ENCODE peak calls at places on chromosomes 2 and 18, in seven cellular contexts. One of them, this sample, is unnamed.

GRCh38 chr18:32301361-32301760 is 111.5 kb downstream of the MEP1B start:
- DNase-seq in neuronal stem cell: no peak
- DNase-seq in left ventricle myocardium inferior: no peak
- DNase-seq in CD8-positive, alpha-beta T cell: no peak
- DNase-seq in adrenal gland: no peak
- DNase-seq in mammary epithelial cell: no peak
- DNase-seq in endothelial cell of umbilical vein: no peak
- DNase-seq in this sample: no peak

GRCh38 chr2:30230479-30230854 is 867 bp upstream of the LBH start:
- DNase-seq in left ventricle myocardium inferior: peak; percentile 48
- DNase-seq in CD8-positive, alpha-beta T cell: peak; percentile 68
- DNase-seq in neuronal stem cell: no peak
- DNase-seq in mammary epithelial cell: no peak
- DNase-seq in adrenal gland: no peak
- DNase-seq in endothelial cell of umbilical vein: peak; percentile 18
- DNase-seq in this sample: peak; percentile 92

GRCh38 chr2:76275788-76276187 is 565.1 kb upstream of the GCFC2 start:
- DNase-seq in adrenal gland: no peak
- DNase-seq in CD8-positive, alpha-beta T cell: no peak
- DNase-seq in left ventricle myocardium inferior: no peak
- DNase-seq in neuronal stem cell: no peak
- DNase-seq in endothelial cell of umbilical vein: no peak
- DNase-seq in mammary epithelial cell: no peak
- DNase-seq in this sample: no peak

GRCh38 chr2:67400560-67401464 is 3.7 kb downstream of the ETAA1 start:
- DNase-seq in CD8-positive, alpha-beta T cell: no peak
- DNase-seq in endothelial cell of umbilical vein: peak; percentile 60
- DNase-seq in neuronal stem cell: no peak
- DNase-seq in adrenal gland: no peak
- DNase-seq in left ventricle myocardium inferior: no peak
- DNase-seq in mammary epithelial cell: peak; percentile 9
- DNase-seq in this sample: peak; percentile 25

GRCh38 chr2:240455227-240455718 is 19.8 kb downstream of the GPC1 start:
- DNase-seq in neuronal stem cell: no peak
- DNase-seq in mammary epithelial cell: no peak
- DNase-seq in adrenal gland: no peak
- DNase-seq in left ventricle myocardium inferior: no peak
- DNase-seq in endothelial cell of umbilical vein: no peak
- DNase-seq in CD8-positive, alpha-beta T cell: no peak
- DNase-seq in this sample: peak; percentile 89

GRCh38 chr2:152165306-152165705 is 10.3 kb downstream of the STAM2 start:
- DNase-seq in adrenal gland: no peak
- DNase-seq in CD8-positive, alpha-beta T cell: no peak
- DNase-seq in left ventricle myocardium inferior: no peak
- DNase-seq in endothelial cell of umbilical vein: no peak
- DNase-seq in neuronal stem cell: no peak
- DNase-seq in mammary epithelial cell: no peak
- DNase-seq in this sample: no peak

GRCh38 chr2:28361991-28362710 is 30.5 kb upstream of the FOSL2 start:
- DNase-seq in adrenal gland: no peak
- DNase-seq in endothelial cell of umbilical vein: no peak
- DNase-seq in mammary epithelial cell: no peak
- DNase-seq in left ventricle myocardium inferior: no peak
- DNase-seq in CD8-positive, alpha-beta T cell: no peak
- DNase-seq in neuronal stem cell: no peak
- DNase-seq in this sample: no peak

GRCh38 chr18:45793295-45793965 is 32.0 kb upstream of the SIGLEC15 start:
- DNase-seq in adrenal gland: peak; percentile 83
- DNase-seq in mammary epithelial cell: peak; percentile 99
- DNase-seq in endothelial cell of umbilical vein: no peak
- DNase-seq in neuronal stem cell: no peak
- DNase-seq in left ventricle myocardium inferior: no peak
- DNase-seq in CD8-positive, alpha-beta T cell: no peak
- DNase-seq in this sample: peak; percentile 86

GRCh38 chr2:118878531-118879149 is 31.2 kb upstream of the EN1 start:
- DNase-seq in CD8-positive, alpha-beta T cell: no peak
- DNase-seq in left ventricle myocardium inferior: no peak
- DNase-seq in adrenal gland: no peak
- DNase-seq in endothelial cell of umbilical vein: no peak
- DNase-seq in mammary epithelial cell: peak; percentile 92
- DNase-seq in neuronal stem cell: no peak
- DNase-seq in this sample: no peak

GRCh38 chr2:118874324-118874723 is 26.9 kb upstream of the EN1 start:
- DNase-seq in endothelial cell of umbilical vein: no peak
- DNase-seq in adrenal gland: no peak
- DNase-seq in neuronal stem cell: no peak
- DNase-seq in mammary epithelial cell: no peak
- DNase-seq in CD8-positive, alpha-beta T cell: no peak
- DNase-seq in left ventricle myocardium inferior: no peak
- DNase-seq in this sample: no peak

GRCh38 chr2:118875298-118875697 is 27.9 kb upstream of the EN1 start:
- DNase-seq in adrenal gland: no peak
- DNase-seq in endothelial cell of umbilical vein: no peak
- DNase-seq in neuronal stem cell: no peak
- DNase-seq in left ventricle myocardium inferior: no peak
- DNase-seq in CD8-positive, alpha-beta T cell: no peak
- DNase-seq in mammary epithelial cell: no peak
- DNase-seq in this sample: no peak
- H3K27me3 ChIP-seq in adrenal gland: peaks cover 30% of the 10 kb centered on the region
- H3K27me3 ChIP-seq in endothelial cell of umbilical vein: no peaks in the 10 kb centered on the region
- H3K27me3 ChIP-seq in neuronal stem cell: no peaks in the 10 kb centered on the region
- H3K27me3 ChIP-seq in left ventricle myocardium inferior: peaks cover 100% of the 10 kb centered on the region
- H3K27me3 ChIP-seq in CD8-positive, alpha-beta T cell: no peaks in the 10 kb centered on the region
- H3K27me3 ChIP-seq in mammary epithelial cell: peaks cover 6% of the 10 kb centered on the region
- H3K27me3 ChIP-seq in this sample: peaks cover 8% of the 10 kb centered on the region

GRCh38 chr2:127619901-127620705 is 25.9 kb upstream of the GPR17 start:
- DNase-seq in mammary epithelial cell: no peak
- DNase-seq in neuronal stem cell: no peak
- DNase-seq in endothelial cell of umbilical vein: no peak
- DNase-seq in left ventricle myocardium inferior: no peak
- DNase-seq in adrenal gland: no peak
- DNase-seq in CD8-positive, alpha-beta T cell: peak; percentile 32
- DNase-seq in this sample: peak; percentile 87
- H3K27me3 ChIP-seq in mammary epithelial cell: no peaks in the 10 kb centered on the region
- H3K27me3 ChIP-seq in neuronal stem cell: no peaks in the 10 kb centered on the region
- H3K27me3 ChIP-seq in endothelial cell of umbilical vein: no peaks in the 10 kb centered on the region
- H3K27me3 ChIP-seq in left ventricle myocardium inferior: peaks cover 19% of the 10 kb centered on the region
- H3K27me3 ChIP-seq in adrenal gland: no peaks in the 10 kb centered on the region
- H3K27me3 ChIP-seq in CD8-positive, alpha-beta T cell: no peaks in the 10 kb centered on the region
- H3K27me3 ChIP-seq in this sample: no peaks in the 10 kb centered on the region

GRCh38 chr2:156333274-156333950 is 891 bp upstream of the NR4A2 start:
- DNase-seq in left ventricle myocardium inferior: no peak
- DNase-seq in CD8-positive, alpha-beta T cell: no peak
- DNase-seq in adrenal gland: no peak
- DNase-seq in endothelial cell of umbilical vein: no peak
- DNase-seq in mammary epithelial cell: peak; percentile 32
- DNase-seq in neuronal stem cell: no peak
- DNase-seq in this sample: peak; percentile 81

GRCh38 chr2:156329922-156330726 is 2.4 kb downstream of the NR4A2 start:
- DNase-seq in neuronal stem cell: no peak
- DNase-seq in mammary epithelial cell: no peak
- DNase-seq in endothelial cell of umbilical vein: no peak
- DNase-seq in CD8-positive, alpha-beta T cell: no peak
- DNase-seq in left ventricle myocardium inferior: no peak
- DNase-seq in adrenal gland: no peak
- DNase-seq in this sample: peak; percentile 70

GRCh38 chr2:156333951-156334495 is 1.5 kb upstream of the NR4A2 start:
- DNase-seq in left ventricle myocardium inferior: peak; percentile 72
- DNase-seq in endothelial cell of umbilical vein: peak; percentile 75
- DNase-seq in CD8-positive, alpha-beta T cell: peak; percentile 70
- DNase-seq in neuronal stem cell: peak; percentile 65
- DNase-seq in adrenal gland: peak; percentile 71
- DNase-seq in mammary epithelial cell: no peak
- DNase-seq in this sample: peak; percentile 92

GRCh38 chr2:156332452-156333273 is at the start of gene NR4A2:
- DNase-seq in neuronal stem cell: peak; percentile 64
- DNase-seq in CD8-positive, alpha-beta T cell: peak; percentile 89
- DNase-seq in mammary epithelial cell: peak; percentile 92
- DNase-seq in endothelial cell of umbilical vein: peak; percentile 87
- DNase-seq in adrenal gland: peak; percentile 83
- DNase-seq in left ventricle myocardium inferior: peak; percentile 88
- DNase-seq in this sample: peak; percentile 97

GRCh38 chr2:156331572-156332451 is 709 bp downstream of the NR4A2 start:
- DNase-seq in endothelial cell of umbilical vein: peak; percentile 83
- DNase-seq in neuronal stem cell: no peak
- DNase-seq in mammary epithelial cell: peak; percentile 78
- DNase-seq in CD8-positive, alpha-beta T cell: no peak
- DNase-seq in left ventricle myocardium inferior: peak; percentile 50
- DNase-seq in adrenal gland: peak; percentile 72
- DNase-seq in this sample: peak; percentile 96
- H3K27me3 ChIP-seq in endothelial cell of umbilical vein: peaks cover 3% of the 10 kb centered on the region
- H3K27me3 ChIP-seq in neuronal stem cell: peaks cover 68% of the 10 kb centered on the region
- H3K27me3 ChIP-seq in mammary epithelial cell: no peaks in the 10 kb centered on the region
- H3K27me3 ChIP-seq in CD8-positive, alpha-beta T cell: no peaks in the 10 kb centered on the region
- H3K27me3 ChIP-seq in left ventricle myocardium inferior: peaks cover 35% of the 10 kb centered on the region
- H3K27me3 ChIP-seq in adrenal gland: no peaks in the 10 kb centered on the region
- H3K27me3 ChIP-seq in this sample: no peaks in the 10 kb centered on the region

GRCh38 chr18:50636366-50637057 is 76.6 kb downstream of the MAPK4 start:
- DNase-seq in adrenal gland: no peak
- DNase-seq in neuronal stem cell: no peak
- DNase-seq in left ventricle myocardium inferior: no peak
- DNase-seq in mammary epithelial cell: no peak
- DNase-seq in CD8-positive, alpha-beta T cell: no peak
- DNase-seq in endothelial cell of umbilical vein: no peak
- DNase-seq in this sample: no peak

GRCh38 chr18:50633992-50634391 is 74.1 kb downstream of the MAPK4 start:
- DNase-seq in neuronal stem cell: no peak
- DNase-seq in left ventricle myocardium inferior: no peak
- DNase-seq in mammary epithelial cell: no peak
- DNase-seq in CD8-positive, alpha-beta T cell: no peak
- DNase-seq in endothelial cell of umbilical vein: no peak
- DNase-seq in adrenal gland: no peak
- DNase-seq in this sample: no peak

GRCh38 chr18:50630895-50631294 is 71.0 kb downstream of the MAPK4 start:
- DNase-seq in CD8-positive, alpha-beta T cell: no peak
- DNase-seq in left ventricle myocardium inferior: no peak
- DNase-seq in adrenal gland: no peak
- DNase-seq in endothelial cell of umbilical vein: no peak
- DNase-seq in mammary epithelial cell: no peak
- DNase-seq in neuronal stem cell: no peak
- DNase-seq in this sample: no peak

GRCh38 chr18:50631831-50632285 is 72.0 kb downstream of the MAPK4 start:
- DNase-seq in neuronal stem cell: no peak
- DNase-seq in left ventricle myocardium inferior: no peak
- DNase-seq in CD8-positive, alpha-beta T cell: no peak
- DNase-seq in endothelial cell of umbilical vein: no peak
- DNase-seq in adrenal gland: no peak
- DNase-seq in mammary epithelial cell: no peak
- DNase-seq in this sample: no peak

GRCh38 chr18:50632895-50633515 is 73.1 kb downstream of the MAPK4 start:
- DNase-seq in neuronal stem cell: no peak
- DNase-seq in adrenal gland: no peak
- DNase-seq in endothelial cell of umbilical vein: no peak
- DNase-seq in left ventricle myocardium inferior: no peak
- DNase-seq in CD8-positive, alpha-beta T cell: no peak
- DNase-seq in mammary epithelial cell: no peak
- DNase-seq in this sample: no peak
- H3K27me3 ChIP-seq in neuronal stem cell: no peaks in the 10 kb centered on the region
- H3K27me3 ChIP-seq in adrenal gland: no peaks in the 10 kb centered on the region
- H3K27me3 ChIP-seq in endothelial cell of umbilical vein: no peaks in the 10 kb centered on the region
- H3K27me3 ChIP-seq in left ventricle myocardium inferior: no peaks in the 10 kb centered on the region
- H3K27me3 ChIP-seq in CD8-positive, alpha-beta T cell: no peaks in the 10 kb centered on the region
- H3K27me3 ChIP-seq in mammary epithelial cell: no peaks in the 10 kb centered on the region
- H3K27me3 ChIP-seq in this sample: no peaks in the 10 kb centered on the region

DNA sequence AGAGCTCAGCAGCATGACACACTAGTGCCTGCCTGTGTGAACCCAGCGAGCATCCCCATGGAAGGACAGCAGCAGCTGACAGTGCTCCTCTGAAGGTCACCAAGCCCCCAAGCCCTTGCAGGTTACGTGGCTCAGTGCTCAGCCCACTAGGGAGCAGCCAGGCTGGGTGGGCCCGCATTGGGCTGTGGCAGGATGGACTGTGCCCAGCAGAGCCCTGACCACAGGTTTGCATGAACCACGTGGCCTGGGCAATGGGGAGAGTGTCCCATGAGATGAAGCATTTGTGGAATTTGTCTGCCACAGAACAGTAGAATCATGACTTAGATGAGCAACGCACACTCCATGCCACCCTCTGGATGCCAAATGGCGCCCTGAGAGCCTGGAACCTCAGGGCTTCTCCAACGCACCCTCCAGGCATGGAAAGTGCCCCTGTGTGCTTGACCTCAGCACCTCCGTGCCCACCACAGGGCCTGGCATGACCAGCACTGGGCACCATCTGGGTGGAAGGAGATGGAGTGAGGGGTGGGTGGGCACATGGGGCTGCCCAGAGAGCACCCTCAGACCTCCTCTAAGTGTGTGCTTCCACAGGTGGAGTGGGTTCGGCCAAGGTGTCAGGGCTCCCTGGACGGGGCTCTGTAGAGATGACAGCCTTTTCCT is 216.1 kb upstream of the RAB6C start:
- DNase-seq in adrenal gland: no peak
- DNase-seq in endothelial cell of umbilical vein: no peak
- DNase-seq in mammary epithelial cell: no peak
- DNase-seq in neuronal stem cell: no peak
- DNase-seq in left ventricle myocardium inferior: no peak
- DNase-seq in CD8-positive, alpha-beta T cell: peak; percentile 21
- DNase-seq in this sample: no peak
- H3K27me3 ChIP-seq in adrenal gland: peaks cover 4% of the 10 kb centered on the region
- H3K27me3 ChIP-seq in endothelial cell of umbilical vein: no peaks in the 10 kb centered on the region
- H3K27me3 ChIP-seq in mammary epithelial cell: no peaks in the 10 kb centered on the region
- H3K27me3 ChIP-seq in neuronal stem cell: peaks cover 1% of the 10 kb centered on the region
- H3K27me3 ChIP-seq in left ventricle myocardium inferior: peaks cover 52% of the 10 kb centered on the region
- H3K27me3 ChIP-seq in CD8-positive, alpha-beta T cell: no peaks in the 10 kb centered on the region
- H3K27me3 ChIP-seq in this sample: no peaks in the 10 kb centered on the region

GRCh38 chr2:219332542-219332941 is at the start of gene RESP18:
- DNase-seq in mammary epithelial cell: no peak
- DNase-seq in adrenal gland: no peak
- DNase-seq in neuronal stem cell: no peak
- DNase-seq in CD8-positive, alpha-beta T cell: no peak
- DNase-seq in left ventricle myocardium inferior: no peak
- DNase-seq in endothelial cell of umbilical vein: no peak
- DNase-seq in this sample: peak; percentile 75
- H3K27me3 ChIP-seq in mammary epithelial cell: peaks cover 10% of the 10 kb centered on the region
- H3K27me3 ChIP-seq in adrenal gland: peaks cover 12% of the 10 kb centered on the region
- H3K27me3 ChIP-seq in neuronal stem cell: peaks cover 26% of the 10 kb centered on the region
- H3K27me3 ChIP-seq in CD8-positive, alpha-beta T cell: peaks cover 20% of the 10 kb centered on the region
- H3K27me3 ChIP-seq in left ventricle myocardium inferior: peaks cover 99% of the 10 kb centered on the region
- H3K27me3 ChIP-seq in endothelial cell of umbilical vein: peaks cover 25% of the 10 kb centered on the region
- H3K27me3 ChIP-seq in this sample: peaks cover 55% of the 10 kb centered on the region

GRCh38 chr18:78986018-78986481 is 6.4 kb downstream of the SALL3 start:
- DNase-seq in neuronal stem cell: no peak
- DNase-seq in mammary epithelial cell: no peak
- DNase-seq in CD8-positive, alpha-beta T cell: no peak
- DNase-seq in left ventricle myocardium inferior: no peak
- DNase-seq in endothelial cell of umbilical vein: peak; percentile 8
- DNase-seq in adrenal gland: no peak
- DNase-seq in this sample: peak; percentile 48
- H3K27me3 ChIP-seq in neuronal stem cell: no peaks in the 10 kb centered on the region
- H3K27me3 ChIP-seq in mammary epithelial cell: peaks cover 18% of the 10 kb centered on the region
- H3K27me3 ChIP-seq in CD8-positive, alpha-beta T cell: peaks cover 13% of the 10 kb centered on the region
- H3K27me3 ChIP-seq in left ventricle myocardium inferior: peaks cover 100% of the 10 kb centered on the region
- H3K27me3 ChIP-seq in endothelial cell of umbilical vein: peaks cover 67% of the 10 kb centered on the region
- H3K27me3 ChIP-seq in adrenal gland: peaks cover 74% of the 10 kb centered on the region
- H3K27me3 ChIP-seq in this sample: peaks cover 56% of the 10 kb centered on the region